ENCODE peak calls at places on chromosome 12, in nine cellular contexts. V, H, L, E, Y, O, G, C and W are unnamed samples.

GRCh38 chr12:133130808-133131128 is 341 bp downstream of the ZNF10 start:
- DNase-seq in V (peak), H (no peak), L (peak), E (no peak), Y (no peak), O (no peak), G (peak), C (no peak), W (no peak)

GRCh38 chr12:108399514-108399913 is 60.4 kb upstream of the CMKLR1 start:
- DNase-seq in V (no peak), H (no peak), L (no peak), E (no peak), Y (no peak), O (no peak), G (no peak), C (no peak), W (no peak)

GRCh38 chr12:124411291-124411878 is 116.5 kb downstream of the RFLNA start:
- DNase-seq in V (no peak), H (peak), L (no peak), E (no peak), Y (no peak), O (no peak), G (peak), C (no peak), W (no peak)

GRCh38 chr12:2641209-2641608 is 153.6 kb upstream of the FKBP4 start:
- DNase-seq in V (no peak), H (peak), L (no peak), E (no peak), Y (no peak), O (no peak), G (peak), C (peak), W (no peak)

GRCh38 chr12:50088577-50089335 is 3.6 kb downstream of the SMARCD1 start:
- DNase-seq in V (peak), H (peak), L (peak), E (peak), Y (peak), O (peak), G (peak), C (peak), W (peak)

GRCh38 chr12:91222746-91223145 is 40.1 kb upstream of the DCN start:
- DNase-seq in V (no peak), H (peak), L (no peak), E (no peak), Y (no peak), O (no peak), G (no peak), C (no peak), W (no peak)

GRCh38 chr12:131471271-131471905 is 239.5 kb upstream of the SFSWAP start:
- DNase-seq in V (no peak), H (no peak), L (no peak), E (no peak), Y (no peak), O (no peak), G (no peak), C (no peak), W (no peak)

GRCh38 chr12:21248679-21249078 is 86.0 kb downstream of the SLCO1A2 start:
- DNase-seq in V (peak), H (peak), L (no peak), E (no peak), Y (no peak), O (no peak), G (peak), C (no peak), W (no peak)

GRCh38 chr12:79552186-79552585 is 138.6 kb downstream of the PAWR start:
- DNase-seq in V (no peak), H (no peak), L (no peak), E (no peak), Y (no peak), O (no peak), G (no peak), C (no peak), W (no peak)

GRCh38 chr12:81329088-81329487 is 251.2 kb downstream of the ACSS3 start:
- DNase-seq in V (no peak), H (peak), L (no peak), E (no peak), Y (no peak), O (no peak), G (peak), C (peak), W (no peak)

GRCh38 chr12:118103601-118104382 is at the start of gene VSIG10:
- DNase-seq in V (peak), H (peak), L (no peak), E (no peak), Y (no peak), O (peak), G (peak), C (peak), W (peak)